ENCODE peak calls at places on chromosomes 4 and X, in six cellular contexts. Y is MM.1S, L is GM23248, D is PC-3, V is lung, Z is dorsolateral prefrontal cortex. O is an unnamed sample.

GRCh38 chrX:118074086-118074485 is 42.5 kb downstream of the KLHL13 start:
- DNase-seq in Y (no peak), L (no peak), D (no peak), V (no peak), Z (no peak), O (no peak)

GRCh38 chrX:107628662-107629532 is 587 bp downstream of the PRPS1 start:
- DNase-seq in Y (peak; percentile 35), L (peak; percentile 55), D (peak; percentile 60), V (peak; percentile 32), Z (peak; percentile 28), O (peak; percentile 36)

GRCh38 chrX:107728342-107729099 is 47.1 kb downstream of the TSC22D3 start:
- DNase-seq in Y (no peak), L (no peak), D (no peak), V (no peak), Z (no peak), O (no peak)

GRCh38 chrX:130028196-130028595 is 45.8 kb downstream of the BCORL1 start:
- DNase-seq in Y (peak; percentile 45), L (peak; percentile 50), D (peak; percentile 54), V (peak; percentile 36), Z (peak; percentile 43), O (peak; percentile 59)

GRCh38 chr4:25160714-25161598 is 707 bp upstream of the SEPSECS start:
- DNase-seq in Y (no peak), L (peak; percentile 66), D (peak; percentile 62), V (no peak), Z (no peak), O (no peak)

GRCh38 chr4:6009452-6009851 is 8.8 kb downstream of the C4orf50 start:
- DNase-seq in Y (no peak), L (no peak), D (no peak), V (no peak), Z (no peak), O (no peak)

GRCh38 chr4:110290511-110290910 is 92.1 kb upstream of the ELOVL6 start:
- DNase-seq in Y (no peak), L (no peak), D (no peak), V (no peak), Z (no peak), O (no peak)

GRCh38 chr4:148951346-148951745 is 509.1 kb upstream of the NR3C2 start:
- DNase-seq in Y (no peak), L (no peak), D (peak; percentile 27), V (no peak), Z (no peak), O (no peak)

GRCh38 chr4:89111833-89112563 is 665 bp downstream of the TIGD2 start:
- DNase-seq in Y (peak; percentile 13), L (peak; percentile 94), D (peak; percentile 73), V (no peak), Z (no peak), O (no peak)

GRCh38 chr4:21858971-21859370 is 89.6 kb downstream of the KCNIP4 start:
- DNase-seq in Y (no peak), L (peak; percentile 55), D (no peak), V (no peak), Z (no peak), O (no peak)

GRCh38 chr4:142169216-142169615 is 532.8 kb downstream of the IL15 start:
- DNase-seq in Y (no peak), L (no peak), D (no peak), V (no peak), Z (no peak), O (no peak)

GRCh38 chr4:140115140-140115539 is 38.8 kb downstream of the MAML3 start:
- DNase-seq in Y (peak; percentile 14), L (no peak), D (no peak), V (no peak), Z (no peak), O (no peak)

GRCh38 chr4:121057466-121057911 is 14.8 kb downstream of the NDNF start:
- DNase-seq in Y (no peak), L (no peak), D (no peak), V (no peak), Z (no peak), O (no peak)

GRCh38 chr4:149183638-149184037 is 632.0 kb downstream of the IQCM start:
- DNase-seq in Y (no peak), L (no peak), D (no peak), V (no peak), Z (no peak), O (no peak)

GRCh38 chr4:176964116-176964691 is 171.5 kb upstream of the VEGFC start:
- DNase-seq in Y (peak; percentile 14), L (no peak), D (peak; percentile 46), V (no peak), Z (no peak), O (no peak)

GRCh38 chr4:42143996-42144395 is 8.5 kb downstream of the BEND4 start:
- DNase-seq in Y (no peak), L (no peak), D (no peak), V (no peak), Z (no peak), O (no peak)

GRCh38 chrX:66150188-66150587 is 13.9 kb upstream of the HEPH start:
- DNase-seq in Y (no peak), L (peak; percentile 20), D (no peak), V (no peak), Z (no peak), O (no peak)

GRCh38 chr4:11791808-11792207 is 363.1 kb upstream of the HS3ST1 start:
- DNase-seq in Y (no peak), L (no peak), D (no peak), V (no peak), Z (no peak), O (no peak)

GRCh38 chr4:84790769-84791565 is 175.5 kb downstream of the WDFY3 start:
- DNase-seq in Y (no peak), L (no peak), D (no peak), V (no peak), Z (no peak), O (no peak)

GRCh38 chr4:24956091-24956490 is 43.2 kb upstream of the CCDC149 start:
- DNase-seq in Y (no peak), L (no peak), D (no peak), V (no peak), Z (no peak), O (no peak)

GRCh38 chr4:76210502-76210901 is 3.1 kb downstream of the SCARB2 start:
- DNase-seq in Y (peak; percentile 41), L (peak; percentile 44), D (no peak), V (no peak), Z (no peak), O (no peak)

GRCh38 chr4:76213415-76214268 is at the start of gene SCARB2:
- DNase-seq in Y (peak; percentile 88), L (peak; percentile 96), D (peak; percentile 78), V (peak; percentile 84), Z (peak; percentile 81), O (peak; percentile 73)

GRCh38 chr4:76212851-76213414 is 691 bp downstream of the SCARB2 start:
- DNase-seq in Y (peak; percentile 73), L (peak; percentile 61), D (peak; percentile 6), V (no peak), Z (no peak), O (peak; percentile 22)

GRCh38 chr4:76212301-76212700 is 1.3 kb downstream of the SCARB2 start:
- DNase-seq in Y (no peak), L (peak; percentile 48), D (no peak), V (no peak), Z (no peak), O (no peak)

DNA sequence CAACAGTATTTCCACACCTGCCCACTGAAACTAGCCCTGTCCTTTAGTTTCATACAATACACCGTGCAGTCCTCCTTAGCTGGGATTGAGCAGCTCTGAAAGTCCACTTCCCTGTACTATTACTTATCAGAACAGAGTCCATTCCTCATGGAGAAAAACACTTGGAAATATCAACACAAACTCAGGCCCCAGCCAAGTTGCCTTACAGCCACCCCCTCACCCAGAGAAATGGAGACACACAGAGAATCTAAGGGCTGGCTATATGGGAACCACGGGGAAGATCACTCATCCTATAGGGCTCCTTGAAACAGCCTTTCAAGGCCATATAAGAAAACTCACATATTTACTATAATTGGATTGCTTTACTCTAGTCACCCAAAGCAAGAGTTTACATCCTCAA is 1.9 kb downstream of the SCARB2 start:
- DNase-seq in Y (no peak), L (peak; percentile 31), D (no peak), V (no peak), Z (no peak), O (no peak)
- H3K27ac ChIP-seq in Y (peak overlapping the region; percentile 88), L (peak overlapping the region; percentile 94), D (peak overlapping the region; percentile 28), V (peak overlapping the region; percentile 35), Z (peak overlapping the region; percentile 99), O (no peak overlapping the region)

DNA sequence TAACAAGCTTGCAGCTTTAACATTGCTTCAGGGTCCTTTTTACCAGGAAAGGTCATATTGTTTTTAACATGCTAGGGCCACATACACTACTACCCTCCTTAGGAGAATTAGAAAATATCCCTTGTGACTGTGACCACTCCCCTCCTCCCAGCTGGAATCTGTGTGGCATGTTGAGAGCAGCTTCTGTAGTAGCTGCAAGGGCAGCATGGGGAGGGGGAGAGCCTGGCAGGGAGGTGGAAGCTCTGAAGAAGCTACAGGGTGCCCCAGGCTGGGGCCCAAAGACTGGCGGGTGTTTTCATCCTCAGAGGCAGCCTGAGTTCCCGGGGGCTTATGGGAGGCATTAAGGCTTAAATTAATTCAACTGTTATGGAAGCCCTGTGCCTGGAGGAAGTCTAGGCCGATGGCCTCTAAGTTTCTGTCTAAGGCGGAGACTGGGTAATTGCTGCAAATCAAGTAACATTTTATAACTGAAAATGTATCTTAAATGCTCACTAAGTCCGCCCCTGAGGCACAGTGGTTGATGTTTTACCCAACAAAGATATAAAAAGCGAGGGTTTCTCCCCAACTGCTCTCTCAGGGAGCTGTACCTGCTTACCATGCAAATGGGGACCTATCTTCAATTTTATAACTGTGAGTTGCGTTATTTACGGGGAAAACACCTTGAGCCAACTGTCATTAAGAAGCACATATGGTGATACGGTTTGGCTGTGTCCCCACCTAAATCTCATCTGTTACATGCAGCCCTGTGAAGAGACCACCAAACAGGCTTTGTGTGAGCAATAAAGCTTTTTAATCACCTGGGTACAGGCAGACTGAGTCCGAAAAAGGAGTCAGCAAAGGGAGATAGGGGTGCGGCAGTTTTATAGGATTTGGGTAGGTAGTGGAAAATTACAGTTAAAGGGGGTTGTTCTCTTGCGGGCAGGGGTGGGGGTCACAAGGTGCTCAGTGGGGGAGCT is 37.4 kb upstream of the STS start:
- DNase-seq in Y (no peak), L (no peak), D (no peak), V (no peak), Z (no peak), O (no peak)
- H3K4me3 ChIP-seq in Y (no peak overlapping the region), L (no peak overlapping the region), D (no peak overlapping the region), V (no peak overlapping the region), Z (no peak overlapping the region), O (no peak overlapping the region)

DNA sequence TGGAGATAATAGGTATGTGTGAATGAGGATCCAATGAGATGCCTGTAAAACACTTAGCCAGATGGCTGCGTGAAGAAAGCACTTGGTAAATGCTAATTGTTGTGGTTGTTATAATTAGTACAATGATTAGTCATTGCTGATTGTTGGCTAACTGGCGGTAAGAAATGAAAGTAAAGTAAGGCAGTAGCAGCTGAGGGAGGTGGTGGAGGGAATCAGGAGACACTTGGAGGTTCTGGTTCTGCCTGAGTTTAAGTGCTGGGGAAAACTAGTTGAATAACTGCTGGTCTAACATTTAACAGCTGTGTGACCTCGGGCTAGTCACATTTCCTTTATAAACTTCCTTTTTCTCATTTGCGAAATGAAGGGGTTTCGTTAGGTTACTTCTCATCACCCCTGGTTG is 30.9 kb downstream of the CD38 start:
- DNase-seq in Y (peak; percentile 78), L (no peak), D (no peak), V (no peak), Z (no peak), O (no peak)
- H3K27ac ChIP-seq in Y (peak overlapping the region; percentile 44), L (no peak overlapping the region), D (no peak overlapping the region), V (no peak overlapping the region), Z (no peak overlapping the region), O (no peak overlapping the region)

DNA sequence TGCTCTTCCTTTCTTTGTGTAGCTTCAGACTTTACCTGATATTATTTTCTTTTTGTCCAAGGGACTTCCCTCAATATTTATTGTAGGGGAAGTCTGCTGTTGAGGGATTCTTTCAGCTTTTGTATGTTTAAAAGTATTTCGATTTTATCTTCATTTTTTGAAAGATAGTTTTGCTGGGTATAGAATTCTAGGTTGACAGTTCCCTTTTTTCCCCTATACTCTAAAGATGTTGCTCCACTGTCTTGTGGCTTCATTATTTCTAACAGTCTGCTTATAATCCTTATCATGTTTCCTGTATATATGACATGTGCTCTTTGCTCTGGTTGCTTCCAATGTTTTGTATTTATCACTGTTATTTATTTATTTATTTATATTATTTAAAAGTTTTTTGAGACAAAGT is 57.3 kb downstream of the CYTL1 start:
- DNase-seq in Y (no peak), L (no peak), D (no peak), V (no peak), Z (no peak), O (no peak)
- H3K4me3 ChIP-seq in Y (no peak overlapping the region), L (no peak overlapping the region), D (no peak overlapping the region), V (no peak overlapping the region), Z (no peak overlapping the region), O (no peak overlapping the region)

O was measured in CD8-positive, alpha-beta T cell.